ENCODE peak calls at places on chromosomes 6 and 20, in five cellular contexts. S is HFF-Myc, O is GM23338, V is nephron progenitor cell, G is breast epithelium. H is an unnamed sample.

GRCh38 chr6:157092736-157093135 is 230.6 kb downstream of the TMEM242 start:
- DNase-seq in V (no peak), G (no peak), S (no peak), O (no peak), H (no peak)

GRCh38 chr6:165640767-165641166 is 22.3 kb downstream of the PDE10A start:
- DNase-seq in S (no peak), O (no peak), V (no peak), G (no peak), H (no peak)

GRCh38 chr6:155389130-155389529 is 66.5 kb downstream of the NOX3 start:
- DNase-seq in V (no peak), G (no peak), O (no peak), S (no peak), H (no peak)

GRCh38 chr20:12331236-12331635 is 413.5 kb downstream of the BTBD3 start:
- DNase-seq in O (no peak), G (no peak), S (no peak), V (no peak), H (no peak)

GRCh38 chr6:54071941-54072340 is 39.3 kb upstream of the MLIP start:
- DNase-seq in V (no peak), G (no peak), S (no peak), O (no peak), H (no peak)

GRCh38 chr20:41546535-41546934 is 71.6 kb downstream of the CHD6 start:
- DNase-seq in G (no peak), O (no peak), V (no peak), S (no peak), H (no peak)

GRCh38 chr6:81751388-81752083 is 945 bp downstream of the TENT5A start:
- DNase-seq in O (peak), S (no peak), V (peak), G (peak), H (peak)

GRCh38 chr20:24470031-24470781 is 777 bp downstream of the SYNDIG1 start:
- DNase-seq in V (peak), S (no peak), O (peak), G (peak), H (peak)

GRCh38 chr6:153092082-153093013 is 38.7 kb downstream of the RGS17 start:
- DNase-seq in G (no peak), V (no peak), S (peak), O (no peak), H (no peak)

GRCh38 chr6:33967266-33967767 is 163.5 kb upstream of the MLN start:
- DNase-seq in S (no peak), O (no peak), V (no peak), G (peak), H (no peak)

GRCh38 chr6:143125455-143125854 is 64.8 kb downstream of the AIG1 start:
- DNase-seq in V (no peak), G (no peak), S (no peak), O (no peak), H (no peak)

GRCh38 chr6:38319259-38320255 is 320.2 kb downstream of the BTBD9 start:
- DNase-seq in S (no peak), V (no peak), O (peak), G (no peak), H (no peak)

GRCh38 chr20:41782255-41782654 is 164.1 kb upstream of the CHD6 start:
- DNase-seq in G (no peak), S (no peak), O (no peak), V (no peak), H (no peak)

GRCh38 chr6:1136415-1136774 is 175.5 kb upstream of the FOXQ1 start:
- DNase-seq in O (no peak), V (no peak), S (no peak), G (no peak), H (no peak)

GRCh38 chr20:9407805-9408421 is 106.5 kb upstream of the LAMP5 start:
- DNase-seq in O (peak), V (peak), G (peak), S (peak), H (peak)

GRCh38 chr6:44254957-44255808 is 2.1 kb downstream of the SLC35B2 start:
- DNase-seq in S (no peak), V (no peak), G (no peak), O (peak), H (no peak)

GRCh38 chr20:52783769-52784168 is 188.4 kb upstream of the TSHZ2 start:
- DNase-seq in V (peak), O (peak), S (no peak), G (no peak), H (peak)

GRCh38 chr6:147000545-147001488 is 203.4 kb upstream of the STXBP5 start:
- DNase-seq in G (no peak), V (no peak), S (peak), O (no peak), H (no peak)

GRCh38 chr6:142803027-142803426 is 141.9 kb downstream of the HIVEP2 start:
- DNase-seq in V (no peak), S (no peak), G (no peak), O (no peak), H (no peak)

GRCh38 chr20:35953411-35954199 is 697 bp downstream of the SCAND1 start:
- DNase-seq in V (peak), G (peak), S (no peak), O (peak), H (peak)

GRCh38 chr6:159676804-159677203 is 16.2 kb downstream of the SOD2 start:
- DNase-seq in G (no peak), V (no peak), S (no peak), O (no peak), H (no peak)

GRCh38 chr6:163249651-163250101 is 164.8 kb upstream of the QKI start:
- DNase-seq in G (no peak), O (no peak), S (no peak), V (no peak), H (no peak)

GRCh38 chr20:50136822-50137599 is 16.5 kb downstream of the PEDS1 start:
- DNase-seq in G (no peak), V (no peak), S (no peak), O (no peak), H (no peak)

GRCh38 chr20:54668271-54669053 is 193.1 kb downstream of the DOK5 start:
- DNase-seq in S (no peak), V (peak), G (no peak), O (peak), H (peak)

GRCh38 chr6:71373943-71374342 is 85.3 kb downstream of the OGFRL1 start:
- DNase-seq in V (no peak), O (no peak), S (no peak), G (no peak), H (no peak)

GRCh38 chr6:47413752-47414516 is 63.7 kb upstream of the CD2AP start:
- DNase-seq in G (no peak), O (peak), S (peak), V (peak), H (no peak)

GRCh38 chr20:35151739-35152138 is 4.6 kb upstream of the EDEM2 start:
- DNase-seq in O (no peak), G (no peak), V (no peak), S (no peak), H (no peak)

GRCh38 chr20:44153636-44154043 is 33.3 kb downstream of the JPH2 start:
- DNase-seq in O (peak), V (no peak), G (no peak), S (no peak), H (no peak)

GRCh38 chr6:107154131-107154906 is 39.0 kb upstream of the BEND3 start:
- DNase-seq in S (no peak), V (peak), O (peak), G (no peak), H (peak)

GRCh38 chr20:51750037-51750769 is 18.0 kb downstream of the ATP9A start:
- DNase-seq in G (peak), O (no peak), V (no peak), S (peak), H (no peak)

GRCh38 chr6:32832535-32832934 is 6.0 kb downstream of the TAP2 start:
- DNase-seq in G (no peak), S (no peak), O (no peak), V (no peak), H (no peak)

GRCh38 chr20:36881888-36882287 is 6.0 kb downstream of the TLDC2 start:
- DNase-seq in G (no peak), S (no peak), O (no peak), V (no peak), H (no peak)

GRCh38 chr20:48006036-48006833 is 221.0 kb upstream of the SULF2 start:
- DNase-seq in S (no peak), O (no peak), G (no peak), V (no peak), H (no peak)

GRCh38 chr6:39421383-39422225 is 99.1 kb upstream of the KCNK16 start:
- DNase-seq in O (no peak), V (no peak), S (no peak), G (no peak), H (no peak)

GRCh38 chr6:5359413-5359812 is 98.1 kb downstream of the FARS2 start:
- DNase-seq in O (no peak), G (no peak), S (no peak), V (no peak), H (no peak)

DNA sequence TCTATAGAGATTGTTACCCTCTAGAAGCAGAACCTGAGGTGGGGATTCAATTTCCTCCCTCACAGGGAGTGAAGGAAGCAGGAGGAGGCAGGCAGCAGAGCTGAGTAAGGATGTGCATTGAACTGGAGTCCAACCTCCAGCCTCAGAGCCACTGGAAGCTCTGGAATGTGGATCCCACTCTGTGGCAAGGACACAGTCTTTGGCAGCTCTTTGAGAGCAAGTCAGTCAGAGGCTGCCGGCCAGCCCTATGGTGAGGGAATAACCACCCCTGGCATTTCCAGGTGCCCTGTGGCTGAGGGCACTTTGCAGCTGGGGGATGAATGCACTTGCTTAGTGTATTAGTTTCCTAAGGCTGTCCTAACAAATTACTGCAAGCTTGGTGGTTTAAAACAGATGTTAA is 37.2 kb downstream of the EBF4 start:
- DNase-seq in S (no peak), V (no peak), O (no peak), G (no peak), H (no peak)
- TF ChIP-seq CTCF in S (no peak), V (no peak), O (no peak), G (no peak), H (no peak)

GRCh38 chr6:139017227-139017626 is 11.3 kb upstream of the ABRACL start:
- DNase-seq in S (no peak), V (peak), G (no peak), O (no peak), H (no peak)

GRCh38 chr6:139013185-139013800 is 15.3 kb upstream of the ABRACL start:
- DNase-seq in V (no peak), G (no peak), S (no peak), O (no peak), H (no peak)

GRCh38 chr6:139016337-139017213 is 12.0 kb upstream of the ABRACL start:
- DNase-seq in G (no peak), S (no peak), V (no peak), O (peak), H (no peak)

GRCh38 chr6:139011980-139012379 is 16.6 kb upstream of the ABRACL start:
- DNase-seq in O (no peak), S (no peak), V (no peak), G (no peak), H (no peak)

DNA sequence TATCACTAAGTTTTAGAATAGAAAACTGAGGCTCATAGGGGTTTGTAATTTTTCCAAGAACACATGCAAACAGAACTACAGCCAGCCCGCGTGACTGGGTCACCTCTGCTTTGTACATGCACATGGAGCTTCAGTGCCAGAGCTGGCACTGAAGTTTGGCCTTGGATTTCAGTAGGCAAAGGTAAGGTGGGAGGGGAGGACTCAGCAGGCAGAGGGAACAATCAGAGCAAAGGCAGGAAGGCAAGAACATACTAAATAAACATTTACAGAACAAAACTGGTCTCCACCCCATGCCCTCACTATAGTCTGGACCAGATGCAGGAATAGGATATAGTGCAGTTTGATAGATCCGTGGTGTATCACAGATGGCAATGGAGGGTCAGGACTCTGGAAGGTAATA is 13.6 kb upstream of the ABRACL start:
- DNase-seq in S (no peak), G (no peak), O (no peak), V (no peak), H (no peak)
- TF ChIP-seq CTCF in S (no peak), G (no peak), O (no peak), V (no peak), H (no peak)

GRCh38 chr6:3294921-3295871 is 36.4 kb downstream of the PSMG4 start:
- DNase-seq in V (no peak), O (peak), G (peak), S (no peak), H (peak)
- TF ChIP-seq CTCF in V (no peak), O (peak), G (no peak), S (no peak), H (no peak)

DNA sequence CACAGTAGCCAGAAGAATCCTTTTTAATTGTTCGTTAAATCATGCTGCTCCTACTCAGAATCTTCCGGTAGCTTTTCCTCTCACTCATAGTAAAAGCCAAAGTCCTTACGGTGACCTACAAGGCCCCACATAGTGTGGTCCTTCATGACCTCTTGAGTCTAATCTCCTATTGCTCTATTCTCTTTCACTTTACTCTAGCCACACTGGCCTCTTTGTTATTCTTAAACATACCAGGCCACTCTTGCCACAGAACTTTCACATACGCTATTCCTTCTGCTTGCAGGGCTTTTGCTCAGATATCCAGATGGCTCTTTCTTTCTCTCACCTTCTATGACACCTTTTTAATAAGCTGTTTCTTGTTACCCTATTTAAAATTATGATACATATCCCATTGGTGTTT is 25.7 kb downstream of the ZNF391 start:
- DNase-seq in O (no peak), S (no peak), G (no peak), V (no peak), H (no peak)
- TF ChIP-seq CTCF in O (no peak), S (no peak), G (no peak), V (no peak), H (no peak)

DNA sequence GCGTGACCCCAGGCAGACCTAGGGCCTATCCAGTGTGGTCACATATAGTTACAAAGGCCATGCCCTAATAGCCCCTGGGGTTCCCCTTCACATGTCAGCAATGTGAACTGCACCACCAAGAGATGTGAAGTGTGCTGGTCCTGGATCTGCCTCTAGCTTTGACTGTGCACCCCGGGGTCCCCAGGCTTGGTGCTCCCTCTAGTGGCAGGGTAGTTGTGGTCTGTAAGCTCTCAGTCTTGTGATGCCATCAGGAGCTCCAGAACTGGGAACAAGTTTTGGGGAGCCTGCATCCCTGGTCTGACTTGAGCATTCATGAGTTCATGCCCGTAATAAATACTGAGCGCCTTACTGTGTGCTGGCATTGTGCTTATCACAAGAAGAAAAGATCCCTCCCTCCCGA is 143.4 kb downstream of the DHX35 start:
- DNase-seq in O (no peak), V (no peak), G (no peak), S (no peak), H (no peak)
- TF ChIP-seq CTCF in O (peak), V (no peak), G (no peak), S (peak), H (peak)

DNA sequence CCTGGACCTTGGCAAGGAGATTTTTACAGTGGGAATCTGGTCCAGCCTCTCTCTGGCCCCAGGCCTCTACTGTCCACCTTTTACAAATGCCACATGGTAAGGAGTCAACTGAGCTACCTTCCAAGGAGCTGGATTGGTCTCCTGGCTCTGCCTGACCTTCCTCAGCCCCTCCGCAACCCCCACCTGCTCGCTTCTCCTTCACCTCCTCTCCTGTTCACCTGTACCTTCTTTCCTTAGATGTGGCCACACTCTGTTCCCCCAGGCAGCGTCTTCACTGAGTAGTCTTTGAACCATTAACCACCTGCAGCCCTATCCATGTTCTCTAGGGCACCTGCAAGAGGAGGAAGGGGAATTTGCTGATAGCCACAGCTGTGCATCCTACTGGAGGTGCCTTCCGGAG is 55.3 kb upstream of the DDR1 start:
- DNase-seq in S (no peak), G (no peak), V (no peak), O (no peak), H (no peak)
- TF ChIP-seq CTCF in S (no peak), G (no peak), V (no peak), O (no peak), H (no peak)